ENCODE peak calls at places on chromosomes 11 and 22, in six cellular contexts. V is H1, Y is Panc1, P is HL-60, D is upper lobe of left lung, O is SK-N-SH. R is an unnamed sample.

GRCh38 chr11:28674432-28675076 is 566.4 kb downstream of the METTL15 start:
- DNase-seq in V (peak), O (peak), P (no peak), D (no peak), Y (no peak), R (no peak)

GRCh38 chr22:50112151-50113118 is 22.6 kb downstream of the MOV10L1 start:
- DNase-seq in V (no peak), Y (no peak), D (no peak), P (peak), O (no peak), R (no peak)

GRCh38 chr11:13208921-13209320 is 68.7 kb upstream of the BMAL1 start:
- DNase-seq in D (no peak), Y (no peak), O (no peak), P (no peak), V (no peak), R (no peak)

GRCh38 chr11:111871693-111872161 is 346 bp upstream of the ALG9 start:
- DNase-seq in V (no peak), D (no peak), O (peak), Y (no peak), P (no peak), R (no peak)

GRCh38 chr11:29676993-29677392 is 339.8 kb downstream of the KCNA4 start:
- DNase-seq in P (no peak), Y (no peak), V (no peak), O (no peak), D (no peak), R (no peak)

GRCh38 chr11:20670932-20671403 is 1.6 kb downstream of the NELL1 start:
- DNase-seq in O (no peak), D (peak), V (no peak), P (no peak), Y (no peak), R (no peak)

GRCh38 chr22:44537016-44537936 is 39.2 kb upstream of the RTL6 start:
- DNase-seq in D (no peak), Y (no peak), P (no peak), O (peak), V (no peak), R (no peak)

GRCh38 chr11:86264649-86265048 is 20.1 kb downstream of the EED start:
- DNase-seq in D (no peak), V (no peak), O (no peak), P (no peak), Y (no peak), R (no peak)

GRCh38 chr11:19650929-19651487 is 61.6 kb upstream of the NAV2 start:
- DNase-seq in Y (no peak), V (no peak), P (no peak), O (no peak), D (no peak), R (no peak)

GRCh38 chr22:41820447-41820846 is 12.5 kb upstream of the SREBF2 start:
- DNase-seq in P (no peak), D (no peak), O (no peak), V (no peak), Y (no peak), R (no peak)

DNA sequence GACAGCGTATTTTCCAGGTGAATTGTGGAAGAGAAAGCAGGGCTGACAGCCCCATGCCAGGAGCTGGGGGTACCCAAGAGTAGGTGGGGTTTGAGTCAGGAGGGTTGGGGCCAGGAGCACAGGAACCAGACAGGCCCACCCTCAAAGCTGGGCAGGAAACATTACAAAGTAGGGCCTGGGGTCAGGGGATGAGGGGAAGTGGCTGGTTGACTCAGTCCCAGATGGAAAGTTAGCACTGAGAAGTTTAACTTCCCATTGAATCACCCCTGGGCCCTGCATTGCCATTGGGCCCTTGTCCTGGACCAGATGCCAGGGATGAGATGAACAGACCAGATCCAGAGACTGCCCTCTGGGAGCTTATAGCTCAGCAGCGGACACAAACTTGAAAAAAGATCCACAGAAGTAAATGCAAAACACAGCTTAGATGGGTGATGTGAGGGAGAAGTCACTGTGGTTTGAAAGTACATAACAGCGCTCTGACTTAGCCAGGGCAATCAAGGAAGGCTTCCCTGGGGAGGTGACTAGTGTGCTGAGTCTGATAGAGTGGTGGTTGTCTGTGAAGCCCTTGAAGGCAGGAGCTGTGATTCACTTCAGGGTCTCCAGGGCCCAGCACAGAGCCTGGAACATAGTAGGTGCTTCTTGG is 2.2 kb downstream of the MAFF start:
- DNase-seq in V (no peak), Y (no peak), D (no peak), P (no peak), O (no peak), R (no peak)
- H3K4me3 ChIP-seq in V (no peak), Y (peak), D (peak), P (no peak), O (no peak), R (no peak)

DNA sequence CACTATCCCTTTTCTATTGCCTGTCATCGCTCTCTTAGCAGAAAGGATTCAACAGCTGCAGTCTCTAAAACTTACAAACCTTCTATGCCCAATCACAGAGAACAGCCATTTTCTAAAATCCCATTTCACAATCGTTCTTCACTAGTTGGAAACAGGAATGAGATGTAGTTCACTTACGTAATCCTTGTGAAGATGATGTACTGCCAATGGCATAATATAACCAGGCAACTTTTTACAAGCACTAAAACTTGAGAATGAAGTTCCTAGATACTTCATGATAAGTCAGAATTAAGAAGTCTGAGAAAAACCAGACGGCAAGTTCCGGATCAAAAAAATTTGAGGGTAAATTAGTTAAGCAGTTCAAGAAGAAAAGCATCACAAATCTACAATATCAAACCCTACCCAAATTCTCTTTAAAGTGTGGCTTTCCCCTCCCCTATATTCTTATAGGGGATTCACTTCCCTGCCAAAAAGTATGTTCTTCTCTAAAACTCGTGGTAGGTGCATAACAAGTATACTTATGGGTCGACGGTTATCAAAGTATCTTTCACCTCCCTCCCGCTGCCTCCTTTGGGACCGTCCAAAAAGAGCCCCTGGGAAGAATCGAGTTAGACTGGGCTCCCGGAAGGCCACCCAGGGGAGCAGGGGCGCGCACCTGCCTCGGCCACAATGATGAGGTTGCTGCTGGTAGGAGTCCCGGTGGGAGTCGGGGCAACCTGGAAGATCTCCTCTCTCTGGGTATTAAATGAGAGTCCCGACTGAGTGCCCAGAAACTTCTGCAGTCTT is 666 bp downstream of the MSANTD4 start:
- DNase-seq in Y (no peak), O (no peak), D (no peak), V (no peak), P (no peak), R (no peak)
- TF ChIP-seq POLR2AphosphoS5 in Y (no peak), O (peak), D (no peak), V (no peak), P (no peak), R (no peak)

DNA sequence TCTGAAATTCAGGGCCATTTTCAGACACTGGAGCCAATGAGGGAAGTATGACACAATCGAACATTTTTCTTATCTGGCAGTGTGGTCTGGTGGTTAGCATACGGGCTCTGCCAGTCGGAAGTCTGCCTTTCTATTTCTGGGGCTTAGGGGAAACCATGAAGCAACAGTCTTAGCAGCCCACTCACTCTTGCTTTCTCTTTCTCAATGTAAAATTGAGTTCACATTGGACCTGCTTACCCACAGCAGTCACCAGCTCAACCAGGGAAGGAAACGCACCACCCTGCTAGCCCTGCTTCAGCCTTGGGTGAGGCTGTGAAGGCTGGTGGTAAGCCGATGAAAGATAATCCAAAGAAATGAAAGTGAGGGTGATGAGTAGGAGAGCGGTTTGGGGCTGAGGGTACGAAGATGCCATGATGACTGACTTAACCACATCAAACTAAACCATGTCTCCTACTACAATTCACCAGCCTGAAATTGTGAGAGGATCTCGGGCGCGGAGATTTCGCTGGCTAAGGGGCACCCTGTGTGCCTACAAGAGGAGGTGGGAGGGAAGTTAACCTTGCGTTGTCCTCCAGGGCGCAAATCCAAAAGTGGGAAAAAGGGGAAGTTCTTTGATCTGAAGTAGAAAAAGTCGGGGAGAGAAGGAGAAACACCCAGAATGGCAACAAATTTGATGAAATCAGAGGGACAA is 2.0 kb upstream of the LMO2 start:
- DNase-seq in P (peak), V (no peak), Y (no peak), D (no peak), O (no peak), R (no peak)
- H3K4me3 ChIP-seq in P (peak), V (no peak), Y (no peak), D (peak), O (no peak), R (no peak)

GRCh38 chr11:72002841-72003775 is 4.4 kb downstream of the IL18BP start:
- DNase-seq in P (no peak), O (no peak), V (no peak), D (peak), Y (no peak), R (no peak)
- TF ChIP-seq POLR2AphosphoS5 in P (no peak), O (peak), V (peak), D (no peak), Y (peak), R (no peak)

DNA sequence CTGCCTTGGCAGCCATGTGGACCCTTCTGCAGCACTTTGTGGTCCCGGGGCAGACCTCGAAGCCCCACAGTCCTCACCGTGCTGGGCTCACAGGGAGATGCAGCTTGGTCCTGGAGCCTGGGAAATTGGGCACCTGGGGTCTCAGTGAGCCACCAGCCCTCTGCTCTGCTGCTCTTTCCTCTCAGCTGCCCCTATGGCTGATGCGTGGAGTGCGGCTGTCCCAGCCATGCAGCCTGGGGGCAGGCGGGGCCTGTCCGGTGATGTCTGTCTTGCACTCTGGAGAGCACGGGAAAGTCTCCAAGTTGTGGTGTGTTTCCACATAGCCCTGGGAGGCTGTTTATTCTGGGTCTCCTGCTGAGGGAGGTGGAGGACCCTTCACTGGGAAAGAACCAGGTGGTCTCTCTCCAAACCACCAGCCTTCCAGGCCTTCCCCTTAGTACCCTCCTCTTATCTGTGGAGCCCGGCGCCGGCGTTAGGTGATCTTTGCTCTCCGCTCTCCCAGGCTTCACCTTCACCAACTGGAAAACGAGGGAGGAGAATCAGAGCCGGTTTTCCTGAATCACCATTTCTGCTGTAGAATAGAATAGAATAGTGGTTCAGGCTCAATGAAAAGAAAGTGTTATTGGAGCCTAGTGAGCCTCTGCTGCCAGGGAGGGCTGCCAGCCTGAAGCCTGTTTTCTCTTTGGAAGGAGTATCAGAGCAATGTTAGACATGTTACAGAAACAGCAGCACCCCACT is 41.2 kb upstream of the GRAMD4 start:
- DNase-seq in D (peak), Y (no peak), V (no peak), P (no peak), O (peak), R (no peak)
- H3K4me3 ChIP-seq in D (no peak), Y (no peak), V (no peak), P (peak), O (peak), R (peak)